ENCODE peak calls at places on chromosomes 3 and 15, in six cellular contexts. M is NB4, Q is A549, R is HepG2, F is endothelial cell of umbilical vein, O is GM12878. L is an unnamed sample.

GRCh38 chr3:134355416-134355815 is 18.8 kb downstream of the AMOTL2 start:
- DNase-seq in F (no peak), M (no peak), R (no peak), Q (no peak), O (no peak), L (no peak)

GRCh38 chr3:122342803-122343202 is 17.8 kb downstream of the CSTA start:
- DNase-seq in F (no peak), M (no peak), O (no peak), Q (no peak), R (no peak), L (no peak)

GRCh38 chr15:26260517-26261133 is 397.5 kb upstream of the ATP10A start:
- DNase-seq in R (peak; percentile 1), F (no peak), O (no peak), Q (peak; percentile 1), M (peak; percentile 52), L (peak; percentile 46)

GRCh38 chr3:71652786-71653419 is 69.4 kb upstream of the FOXP1 start:
- DNase-seq in R (peak; percentile 50), O (peak; percentile 4), F (peak; percentile 78), M (peak; percentile 67), Q (peak; percentile 34), L (peak; percentile 38)

GRCh38 chr3:46932455-46933225 is 43.9 kb downstream of the CCDC12 start:
- DNase-seq in O (no peak), Q (no peak), F (no peak), M (no peak), R (no peak), L (no peak)

GRCh38 chr3:180624714-180625113 is 22.8 kb downstream of the TTC14 start:
- DNase-seq in Q (no peak), F (no peak), O (peak; percentile 17), R (no peak), M (no peak), L (no peak)

GRCh38 chr3:27312044-27312668 is 57.0 kb downstream of the NEK10 start:
- DNase-seq in M (peak; percentile 67), O (peak; percentile 15), R (peak; percentile 66), Q (peak; percentile 59), F (peak; percentile 79), L (peak; percentile 45)

GRCh38 chr3:102156426-102156825 is 278.4 kb upstream of the ZPLD1 start:
- DNase-seq in O (no peak), M (no peak), Q (peak; percentile 33), R (no peak), F (peak; percentile 93), L (no peak)

GRCh38 chr3:187858086-187858485 is 112.8 kb upstream of the BCL6 start:
- DNase-seq in R (no peak), Q (no peak), M (no peak), O (no peak), F (no peak), L (no peak)

GRCh38 chr15:96440978-96441377 is 110.5 kb downstream of the NR2F2 start:
- DNase-seq in O (no peak), F (no peak), Q (no peak), M (no peak), R (no peak), L (no peak)

GRCh38 chr15:61049934-61050333 is 179.2 kb downstream of the RORA start:
- DNase-seq in O (peak; percentile 17), M (no peak), Q (no peak), F (no peak), R (peak; percentile 24), L (no peak)

GRCh38 chr3:159866201-159866746 is 122.4 kb upstream of the IL12A start:
- DNase-seq in F (peak; percentile 78), M (no peak), Q (no peak), R (no peak), O (no peak), L (no peak)

GRCh38 chr3:145903472-145904013 is 257.4 kb downstream of the PLOD2 start:
- DNase-seq in F (no peak), M (no peak), R (no peak), O (no peak), Q (no peak), L (no peak)

GRCh38 chr3:142168514-142168913 is 19.2 kb upstream of the TFDP2 start:
- DNase-seq in R (no peak), O (no peak), Q (no peak), F (no peak), M (no peak), L (no peak)

DNA sequence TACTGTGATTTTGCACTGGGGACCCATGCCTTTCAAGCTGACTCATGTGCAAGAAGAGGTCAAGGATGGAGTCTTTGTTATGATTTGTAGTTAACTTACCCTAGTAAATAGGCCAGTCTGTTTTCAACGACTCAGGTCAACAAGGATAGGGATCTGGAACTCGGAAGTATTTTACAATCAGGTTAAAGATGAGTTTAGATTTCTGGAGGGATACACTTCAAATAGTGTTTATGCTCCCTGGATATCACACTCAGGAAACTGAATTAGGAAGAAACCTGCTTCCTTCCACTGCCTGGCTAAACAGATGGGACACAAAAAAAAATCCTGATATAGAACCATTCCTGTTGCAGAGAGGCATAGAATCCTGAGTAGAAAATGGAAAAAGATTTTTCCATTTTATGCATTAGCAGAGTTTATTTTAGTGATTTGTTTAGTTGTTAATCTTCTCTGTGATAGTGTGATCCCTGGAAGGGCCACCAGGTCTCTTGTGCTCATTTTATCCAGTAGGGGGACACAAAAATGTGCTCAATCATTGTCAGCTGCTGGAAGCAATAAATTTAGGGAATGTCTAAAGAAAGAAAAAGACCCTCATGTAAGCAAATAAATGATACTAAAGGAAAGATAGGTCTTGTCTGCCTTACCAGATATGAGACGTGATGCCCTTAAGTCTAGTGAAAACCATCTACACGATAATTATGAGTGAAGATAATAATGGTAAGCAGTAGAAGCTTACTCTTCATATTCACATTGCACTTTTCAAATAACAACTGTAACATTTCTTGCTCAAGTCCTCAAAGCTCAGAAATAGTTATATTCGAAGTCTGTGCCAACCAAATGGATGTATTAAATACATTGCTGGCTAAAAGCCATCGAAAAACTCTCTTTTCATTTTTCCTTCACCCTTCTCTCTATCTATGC is 452.1 kb upstream of the KCNMB2 start:
- DNase-seq in F (peak; percentile 78), O (no peak), Q (peak; percentile 13), M (peak; percentile 2), R (peak; percentile 10), L (peak; percentile 34)
- TF ChIP-seq MYC in F (no peak), O (no peak), Q (no peak), M (no peak), R (no peak), L (no peak)

GRCh38 chr15:99961011-99961441 is 227.8 kb upstream of the LYSMD4 start:
- DNase-seq in R (no peak), O (no peak), Q (no peak), M (peak; percentile 39), F (no peak), L (no peak)
- TF ChIP-seq MYC in R (no peak), O (no peak), Q (no peak), M (no peak), F (no peak), L (no peak)

GRCh38 chr15:86553116-86553515 is 473.4 kb downstream of the AGBL1 start:
- DNase-seq in F (no peak), O (no peak), M (peak; percentile 9), R (no peak), Q (no peak), L (no peak)
- TF ChIP-seq MYC in F (no peak), O (no peak), M (no peak), R (no peak), Q (no peak), L (no peak)

GRCh38 chr3:132606085-132606484 is 9.0 kb downstream of the ACKR4 start:
- DNase-seq in F (no peak), M (no peak), R (no peak), Q (no peak), O (no peak), L (no peak)
- TF ChIP-seq MYC in F (no peak), M (no peak), R (no peak), Q (no peak), O (no peak), L (no peak)

GRCh38 chr3:16720367-16720766 is 115.1 kb upstream of the DAZL start:
- DNase-seq in R (no peak), Q (no peak), O (no peak), M (no peak), F (no peak), L (no peak)

GRCh38 chr3:16721494-16721893 is 116.3 kb upstream of the DAZL start:
- DNase-seq in F (no peak), R (no peak), Q (no peak), M (no peak), O (no peak), L (no peak)

GRCh38 chr3:16724487-16724886 is 119.3 kb upstream of the DAZL start:
- DNase-seq in Q (no peak), M (no peak), O (no peak), R (no peak), F (no peak), L (no peak)

GRCh38 chr3:16719426-16719825 is 114.2 kb upstream of the DAZL start:
- DNase-seq in R (no peak), M (no peak), F (no peak), Q (no peak), O (no peak), L (no peak)

GRCh38 chr3:16723994-16724393 is 118.8 kb upstream of the DAZL start:
- DNase-seq in F (no peak), R (no peak), O (no peak), Q (no peak), M (no peak), L (no peak)
- TF ChIP-seq MYC in F (no peak), R (no peak), O (no peak), Q (no peak), M (no peak), L (no peak)

GRCh38 chr3:14124615-14125192 is at the start of the genes CHCHD4 and TMEM43:
- DNase-seq in F (peak; percentile 99), R (peak; percentile 99), O (peak; percentile 95), M (peak; percentile 98), Q (peak; percentile 100), L (peak; percentile 100)

GRCh38 chr3:14124223-14124614 is 451 bp downstream of the CHCHD4 start:
- DNase-seq in Q (peak; percentile 57), O (peak; percentile 48), R (peak; percentile 60), F (no peak), M (peak; percentile 87), L (peak; percentile 77)

GRCh38 chr3:14127106-14127505 is 2.3 kb downstream of the TMEM43 start:
- DNase-seq in Q (no peak), R (no peak), O (no peak), F (no peak), M (no peak), L (no peak)

GRCh38 chr3:14126017-14126902 is 1.4 kb downstream of the TMEM43 start:
- DNase-seq in F (no peak), M (no peak), R (no peak), O (no peak), Q (no peak), L (peak; percentile 81)

DNA sequence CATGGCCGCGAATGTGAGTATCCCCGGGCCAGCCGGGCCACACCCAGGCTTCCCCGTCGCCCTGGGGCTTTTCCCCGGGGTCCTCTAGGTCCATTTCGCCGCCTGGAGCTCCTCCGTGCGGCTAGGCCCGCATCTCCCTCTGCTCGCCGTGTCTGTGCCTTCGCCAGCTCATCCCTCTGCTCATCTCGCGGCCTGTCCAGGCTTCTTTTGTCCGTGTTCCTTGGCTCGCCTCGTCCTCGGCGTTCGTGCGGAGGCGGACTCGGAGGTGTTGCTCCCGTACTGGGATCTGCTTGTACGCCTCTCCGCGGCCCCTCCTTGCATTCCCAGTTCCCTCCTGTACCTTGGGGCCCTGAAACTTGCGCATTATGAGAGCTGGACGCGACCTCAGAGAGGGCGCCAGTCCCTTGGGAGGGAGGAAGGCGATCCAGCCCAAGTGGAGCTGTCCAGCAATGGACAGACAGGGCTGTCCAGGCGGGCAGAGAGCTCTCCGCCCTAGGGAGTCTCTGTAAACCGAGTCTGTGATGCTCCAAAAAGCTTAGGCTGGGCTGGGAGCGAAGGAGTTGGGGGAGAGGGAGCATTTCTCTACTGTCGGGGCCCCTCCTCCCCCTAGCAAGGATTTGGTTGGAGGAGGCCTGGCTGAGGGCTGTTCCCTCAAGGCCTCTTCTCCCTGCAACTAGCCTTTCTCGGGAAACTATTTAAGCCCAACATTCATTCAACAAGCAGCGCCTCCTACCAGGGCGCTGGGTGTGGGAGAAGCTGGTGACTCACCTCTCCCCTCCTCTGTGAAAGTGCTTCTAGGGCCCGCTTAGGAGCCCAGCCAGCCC is 553 bp downstream of the TMEM43 start:
- DNase-seq in O (no peak), R (peak; percentile 72), M (peak; percentile 89), F (peak; percentile 84), Q (peak; percentile 68), L (peak; percentile 67)
- TF ChIP-seq MYC in O (no peak), R (peak; percentile 11), M (no peak), F (no peak), Q (no peak), L (peak; percentile 70)

L was measured in K562.